ENCODE peak calls at places on chromosome 3, in four cellular contexts. T, K, X and N are unnamed samples.

GRCh38 chr3:168671091-168671490 is 575.4 kb upstream of the GOLIM4 start:
- DNase-seq in X (no peak), K (no peak), T (no peak), N (no peak)

GRCh38 chr3:67578416-67578815 is 76.0 kb downstream of the SUCLG2 start:
- DNase-seq in X (no peak), T (no peak), K (no peak), N (no peak)

GRCh38 chr3:32901005-32901932 is 50.2 kb upstream of the CCR4 start:
- DNase-seq in K (no peak), X (no peak), T (no peak), N (no peak)

GRCh38 chr3:177598110-177598833 is 401.0 kb upstream of the TBL1XR1 start:
- DNase-seq in X (no peak), T (no peak), K (no peak), N (no peak)

GRCh38 chr3:119675188-119675874 is 1.9 kb downstream of the COX17 start:
- DNase-seq in T (no peak), K (no peak), X (no peak), N (no peak)

GRCh38 chr3:44100298-44100695 is 141.4 kb upstream of the TOPAZ1 start:
- DNase-seq in K (no peak), X (no peak), T (no peak), N (no peak)

GRCh38 chr3:8595252-8595934 is 49.2 kb downstream of the SSUH2 start:
- DNase-seq in X (no peak), T (no peak), K (no peak), N (no peak)

GRCh38 chr3:56042326-56042951 is 425.8 kb downstream of the ERC2 start:
- DNase-seq in K (no peak), T (no peak), X (no peak), N (no peak)

GRCh38 chr3:112464264-112464663 is 35.0 kb downstream of the BTLA start:
- DNase-seq in X (no peak), K (no peak), T (no peak), N (no peak)

GRCh38 chr3:111747490-111747889 is 111.6 kb upstream of the PHLDB2 start:
- DNase-seq in X (no peak), T (no peak), K (no peak), N (no peak)

GRCh38 chr3:103052236-103052830 is 617.5 kb downstream of the ZPLD1 start:
- DNase-seq in X (no peak), T (peak), K (peak), N (peak)

GRCh38 chr3:114464548-114464947 is 170.7 kb downstream of the TIGIT start:
- DNase-seq in K (no peak), T (no peak), X (no peak), N (no peak)

GRCh38 chr3:141900343-141900742 is 23.9 kb downstream of the ATP1B3 start:
- DNase-seq in X (no peak), K (no peak), T (no peak), N (no peak)

GRCh38 chr3:181860243-181860642 is 148.5 kb downstream of the SOX2 start:
- DNase-seq in X (no peak), T (no peak), K (no peak), N (no peak)

GRCh38 chr3:151426337-151426648 is 34.6 kb downstream of the IGSF10 start:
- DNase-seq in X (no peak), T (no peak), K (no peak), N (no peak)

GRCh38 chr3:184663756-184664155 is 48.1 kb downstream of the MAGEF1 start:
- DNase-seq in K (no peak), T (no peak), X (no peak), N (no peak)

DNA sequence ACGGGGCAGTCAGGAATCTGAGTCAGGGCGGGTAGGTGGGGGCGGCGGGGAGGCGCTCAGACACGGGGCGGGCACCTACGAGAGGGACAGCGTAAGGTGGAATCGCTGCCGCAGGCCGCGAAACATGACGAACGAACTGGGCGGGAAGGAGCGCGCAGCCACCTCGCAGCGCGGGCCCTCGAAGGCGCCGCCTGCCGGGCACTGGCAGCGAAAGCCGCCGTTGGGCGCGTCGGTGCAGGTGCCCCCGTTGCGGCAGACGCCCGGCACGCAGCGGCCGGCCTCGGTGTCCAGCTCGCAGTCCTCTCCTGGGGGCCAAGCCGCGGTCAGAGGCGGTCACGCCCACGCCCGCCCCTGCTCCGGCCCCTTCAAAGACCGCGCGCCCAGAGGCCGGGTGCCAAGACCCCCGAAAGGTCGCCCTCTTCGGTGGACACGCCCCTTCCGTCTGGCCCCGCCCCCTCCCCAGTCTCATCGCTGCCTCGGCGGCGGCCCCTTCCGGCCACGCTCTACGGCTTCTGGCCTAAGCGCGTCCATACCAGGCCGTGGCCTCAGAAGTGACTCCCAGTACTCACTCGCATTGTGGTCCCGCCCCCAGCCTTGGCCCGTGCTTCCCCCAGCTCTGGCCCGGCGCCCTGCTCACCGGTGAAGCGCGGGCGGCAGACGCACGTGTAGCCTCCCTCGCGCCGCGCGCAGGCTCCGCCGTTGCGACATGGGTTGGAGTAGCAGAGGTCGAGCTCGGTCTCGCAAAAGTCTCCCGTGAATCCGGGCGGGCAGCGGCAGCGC is 6.4 kb downstream of the CELSR3 start:
- DNase-seq in K (peak), X (peak), T (peak), N (peak)
- TF ChIP-seq CTCF in K (peak), X (peak), T (peak), N (peak)

DNA sequence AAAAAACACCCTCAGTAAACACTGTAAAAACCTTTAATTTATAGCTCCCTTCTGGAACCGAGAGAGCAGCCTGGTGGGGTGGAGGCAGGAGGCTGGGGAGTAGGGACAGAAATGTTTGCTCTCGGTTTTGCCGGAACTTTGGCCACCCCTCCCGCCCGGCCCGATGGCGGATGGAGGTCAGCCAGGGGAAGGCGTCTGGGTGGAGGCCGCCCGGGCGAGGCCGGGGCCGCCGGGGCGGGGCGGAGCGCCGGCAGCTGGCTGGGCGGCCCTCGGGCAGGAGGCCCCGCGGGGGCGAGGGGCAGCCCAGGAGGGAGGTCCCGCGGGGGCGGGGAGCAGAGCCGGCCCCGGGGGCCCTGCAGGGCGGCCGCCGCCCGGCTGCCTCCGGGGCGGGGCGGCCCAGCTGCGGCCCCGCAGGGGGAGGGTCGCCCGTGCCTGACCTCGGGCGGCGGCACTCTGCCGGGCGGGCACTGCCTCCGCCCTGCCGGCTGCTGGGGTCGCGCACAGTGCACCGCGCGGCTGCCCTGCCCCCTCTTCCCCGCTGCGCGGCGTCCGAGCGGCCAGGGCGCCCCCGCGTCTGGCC is 829 bp upstream of the SKIL start:
- DNase-seq in X (peak), K (peak), T (peak), N (peak)
- TF ChIP-seq POLR2A in X (peak), K (no peak), T (no peak), N (no peak)

GRCh38 chr3:54274607-54275006 is 152.3 kb downstream of the CACNA2D3 start:
- DNase-seq in K (no peak), T (no peak), X (no peak), N (no peak)

GRCh38 chr3:54271118-54271517 is 148.8 kb downstream of the CACNA2D3 start:
- DNase-seq in X (no peak), K (no peak), T (no peak), N (no peak)
- TF ChIP-seq CTCF in X (no peak), K (no peak), T (no peak), N (no peak)

DNA sequence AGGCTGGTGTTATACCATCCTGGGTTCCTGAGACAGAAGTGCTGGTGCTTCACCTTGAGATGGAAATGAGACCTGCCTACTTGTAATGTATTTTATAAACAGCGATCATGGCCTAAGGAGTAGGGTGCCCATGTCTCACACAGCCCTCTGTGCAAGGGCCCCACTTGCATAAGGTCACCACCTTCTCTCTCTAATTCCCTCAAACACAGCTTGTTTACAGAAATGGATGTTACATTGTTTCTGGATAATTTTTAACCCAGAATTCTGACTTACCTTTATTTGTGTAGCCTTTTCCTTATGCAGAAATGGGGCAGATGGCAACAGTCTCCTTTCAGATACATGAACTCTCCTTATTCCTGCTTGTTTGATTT is 95.1 kb upstream of the UMPS start:
- DNase-seq in T (no peak), K (no peak), X (no peak), N (no peak)
- TF ChIP-seq POLR2A in T (no peak), K (no peak), X (no peak), N (no peak)

GRCh38 chr3:134594236-134594825 is 56.5 kb downstream of the KY start:
- DNase-seq in X (no peak), K (no peak), T (no peak), N (no peak)

GRCh38 chr3:134592806-134593205 is 58.0 kb downstream of the KY start:
- DNase-seq in T (no peak), K (no peak), X (no peak), N (no peak)

DNA sequence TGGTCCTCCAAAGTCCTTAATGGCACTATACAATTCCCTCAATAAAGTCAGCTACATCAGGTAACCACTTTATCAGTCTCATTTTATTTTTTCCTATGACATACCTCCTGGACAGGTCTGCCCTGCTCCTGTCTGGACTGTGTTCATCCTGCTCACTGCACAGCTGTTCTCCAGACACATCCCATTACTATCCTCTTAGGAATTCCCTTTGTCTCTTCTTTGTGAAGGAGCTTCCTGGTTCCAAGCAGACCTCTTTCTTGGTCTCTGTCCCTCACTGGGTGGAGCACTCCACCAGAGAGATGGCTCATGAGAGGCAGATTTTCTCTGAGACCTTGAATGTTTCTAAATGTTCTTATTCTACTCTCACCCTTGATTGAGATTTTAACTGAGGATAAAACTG is 60.1 kb downstream of the KY start:
- DNase-seq in K (no peak), X (no peak), T (no peak), N (no peak)
- TF ChIP-seq CTCF in K (no peak), X (no peak), T (no peak), N (no peak)

GRCh38 chr3:39405687-39406367 is 693 bp upstream of the RPSA start:
- DNase-seq in K (no peak), T (no peak), X (no peak), N (no peak)

GRCh38 chr3:39404943-39405686 is 1.4 kb upstream of the RPSA start:
- DNase-seq in X (no peak), K (no peak), T (no peak), N (no peak)

GRCh38 chr3:39407773-39408492 is 1.4 kb downstream of the RPSA start:
- DNase-seq in X (no peak), K (no peak), T (no peak), N (no peak)

GRCh38 chr3:39407259-39407629 is 724 bp downstream of the RPSA start:
- DNase-seq in T (no peak), X (no peak), K (no peak), N (no peak)

GRCh38 chr3:39406368-39407258 is at the start of gene RPSA:
- DNase-seq in X (peak), T (peak), K (peak), N (peak)
- TF ChIP-seq POLR2A in X (peak), T (peak), K (peak), N (peak)

GRCh38 chr3:31531992-31532586 is 636 bp upstream of the STT3B start:
- DNase-seq in K (peak), T (peak), X (peak), N (peak)

GRCh38 chr3:31532587-31533168 is at the start of gene STT3B:
- DNase-seq in X (peak), T (peak), K (peak), N (no peak)

GRCh38 chr3:31534036-31534435 is 1.3 kb downstream of the STT3B start:
- DNase-seq in X (no peak), K (no peak), T (no peak), N (no peak)

GRCh38 chr3:31531465-31531991 is 1.2 kb upstream of the STT3B start:
- DNase-seq in T (no peak), X (no peak), K (no peak), N (no peak)

GRCh38 chr3:31533169-31533870 is 595 bp downstream of the STT3B start:
- DNase-seq in K (peak), X (peak), T (peak), N (peak)
- TF ChIP-seq CTCF in K (no peak), X (no peak), T (peak), N (no peak)

DNA sequence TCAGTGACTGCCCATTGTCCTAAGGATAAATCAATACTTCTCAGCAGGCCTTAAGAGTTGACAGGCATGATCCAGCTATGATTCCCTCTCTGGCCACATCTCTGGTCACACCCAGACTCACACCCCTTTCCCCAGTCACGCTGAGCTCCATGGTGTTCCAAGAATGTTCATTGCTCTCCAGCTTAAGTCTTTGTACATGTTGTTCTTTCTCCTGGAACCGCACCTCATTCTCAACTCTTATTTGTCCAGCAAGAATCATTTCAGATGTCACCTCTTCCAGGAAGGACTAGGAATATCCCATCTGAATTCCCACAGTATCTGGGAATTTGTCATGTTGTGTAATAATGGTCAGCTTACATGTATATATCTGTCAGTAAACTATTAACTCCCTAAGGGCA is 118.3 kb upstream of the GALNT15 start:
- DNase-seq in K (peak), T (no peak), X (no peak), N (peak)
- TF ChIP-seq POLR2A in K (no peak), T (no peak), X (no peak), N (no peak)